ENCODE peak calls at places on chromosomes 5 and 9, in five cellular contexts. A is HepG2, F is SK-N-SH, T is K562, M is GM12878. S is an unnamed sample.

GRCh38 chr9:104025945-104026344 is 68.2 kb upstream of the SMC2 start:
- DNase-seq in A (no peak), F (no peak), T (no peak), M (no peak), S (no peak)

GRCh38 chr5:157941616-157942015 is 82.7 kb upstream of the CLINT1 start:
- DNase-seq in A (no peak), F (no peak), T (no peak), M (no peak), S (no peak)

GRCh38 chr5:81140942-81141341 is 92.2 kb upstream of the CKMT2 start:
- DNase-seq in A (no peak), F (peak), T (no peak), M (no peak), S (no peak)

GRCh38 chr9:137411670-137412380 is 11.1 kb downstream of the EXD3 start:
- DNase-seq in A (no peak), F (no peak), T (peak), M (peak), S (no peak)

GRCh38 chr9:70257991-70258691 is 637 bp upstream of the SMC5 start:
- DNase-seq in A (peak), F (peak), T (peak), M (no peak), S (peak)

GRCh38 chr9:108056805-108057386 is 567.3 kb upstream of the KLF4 start:
- DNase-seq in A (no peak), F (no peak), T (no peak), M (no peak), S (no peak)

GRCh38 chr5:167653645-167654106 is 637.8 kb upstream of the WWC1 start:
- DNase-seq in A (no peak), F (no peak), T (no peak), M (no peak), S (no peak)

GRCh38 chr5:127203818-127204217 is 86.8 kb upstream of the MEGF10 start:
- DNase-seq in A (no peak), F (no peak), T (no peak), M (no peak), S (no peak)

GRCh38 chr5:93585753-93586385 is 2.8 kb downstream of the NR2F1 start:
- DNase-seq in A (no peak), F (peak), T (no peak), M (no peak), S (no peak)
- TF ChIP-seq FOXM1 in A (no peak), F (no peak), T (no peak), M (no peak), S (no peak)

DNA sequence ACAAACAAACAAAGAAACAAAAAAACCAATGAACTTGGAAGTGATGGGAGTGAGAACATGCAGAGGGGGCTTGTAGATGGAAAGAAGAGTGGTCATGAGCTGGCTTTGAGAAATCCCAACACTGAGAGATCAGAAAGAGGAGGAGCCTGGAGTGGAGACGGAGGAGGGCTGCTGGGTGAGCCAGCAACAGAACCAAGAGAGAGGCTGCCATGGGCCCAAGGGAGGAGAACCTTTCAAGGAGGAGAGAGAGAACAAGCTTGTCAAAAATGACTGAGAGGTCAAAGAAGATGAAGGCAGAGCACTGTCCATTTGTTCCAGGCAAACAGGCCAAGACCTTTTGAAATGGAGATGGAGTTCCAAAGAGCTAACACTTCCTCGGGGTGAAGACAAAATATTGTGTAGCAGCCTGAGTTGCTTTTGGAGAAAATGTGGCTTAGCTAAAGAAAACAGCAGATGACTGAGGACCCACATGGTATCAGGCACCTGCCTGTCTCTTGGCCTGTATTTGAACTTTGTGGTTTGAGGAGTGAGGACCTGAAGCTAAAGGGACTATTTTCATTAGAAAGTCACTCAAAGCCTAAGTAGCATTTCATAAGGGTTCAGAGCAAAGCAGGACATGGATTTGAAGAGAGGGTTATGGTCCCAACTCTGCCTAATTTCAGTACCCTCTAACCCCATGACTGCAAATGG is 13.1 kb downstream of the NSG2 start:
- DNase-seq in A (no peak), F (no peak), T (no peak), M (no peak), S (no peak)
- TF ChIP-seq FOXM1 in A (no peak), F (no peak), T (no peak), M (no peak), S (no peak)

GRCh38 chr5:56763711-56764466 is 51.5 kb upstream of the MAP3K1 start:
- DNase-seq in A (peak), F (peak), T (peak), M (no peak), S (no peak)
- TF ChIP-seq FOXM1 in A (no peak), F (no peak), T (no peak), M (no peak), S (no peak)

DNA sequence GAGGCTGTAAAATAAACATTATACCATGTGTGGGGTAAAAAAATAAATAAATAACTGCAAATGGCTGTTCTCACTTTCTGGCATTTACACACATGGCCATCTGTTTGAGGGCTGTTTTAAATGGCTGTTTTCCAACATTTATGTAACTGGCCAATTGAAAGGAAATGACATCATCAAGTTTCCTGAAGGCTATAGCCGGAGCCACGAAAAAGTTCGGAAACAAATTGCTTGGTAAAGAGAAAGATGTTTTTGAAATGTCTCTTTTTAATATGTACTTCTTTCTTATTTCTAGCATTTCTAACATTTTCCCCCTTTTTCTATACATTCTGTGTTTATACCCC is 95.4 kb upstream of the DAB2 start:
- DNase-seq in A (no peak), F (no peak), T (no peak), M (no peak), S (no peak)
- TF ChIP-seq FOXM1 in A (no peak), F (no peak), T (no peak), M (no peak), S (no peak)

GRCh38 chr5:104573979-104574709 is 1011.6 kb upstream of the NUDT12 start:
- DNase-seq in A (no peak), F (no peak), T (no peak), M (no peak), S (no peak)
- TF ChIP-seq FOXM1 in A (no peak), F (no peak), T (no peak), M (no peak), S (no peak)

DNA sequence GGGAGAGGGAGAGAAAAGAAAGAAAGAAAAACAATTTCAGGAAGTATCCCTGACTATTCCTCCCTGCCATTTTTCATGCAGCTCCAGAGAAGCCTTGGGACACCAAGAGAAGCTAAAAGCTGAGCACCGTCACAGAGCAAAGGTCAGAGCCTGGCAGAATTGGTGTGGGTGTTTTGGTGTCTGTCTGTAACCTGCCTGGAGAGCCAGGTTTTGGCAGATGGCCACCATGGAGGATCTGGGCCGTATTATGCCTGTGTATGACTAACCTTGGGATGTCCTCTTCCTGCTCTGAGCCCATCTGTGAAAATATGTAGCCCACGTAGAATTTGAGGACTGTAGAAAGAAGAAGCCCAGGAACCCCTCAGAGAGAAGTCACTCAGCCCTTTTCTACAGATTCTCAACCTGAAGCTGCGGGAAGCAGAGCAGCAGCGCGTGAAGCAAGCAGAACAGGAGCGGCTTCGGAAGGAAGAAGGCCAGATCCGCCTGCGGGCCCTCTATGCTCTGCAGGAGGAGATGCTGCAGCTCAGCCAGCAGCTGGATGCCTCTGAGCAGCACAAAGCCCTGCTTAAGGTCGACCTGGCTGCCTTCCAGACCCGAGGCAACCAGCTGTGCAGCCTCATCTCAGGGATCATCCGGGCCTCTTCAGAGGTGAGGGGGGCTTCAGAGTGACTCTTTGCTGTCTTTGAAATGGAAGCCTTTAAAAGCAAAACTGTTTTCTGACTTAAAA is 18.8 kb downstream of the GLE1 start:
- DNase-seq in A (no peak), F (peak), T (no peak), M (no peak), S (no peak)
- TF ChIP-seq FOXM1 in A (no peak), F (no peak), T (no peak), M (no peak), S (no peak)

GRCh38 chr5:56270058-56270457 is 36.9 kb upstream of the ANKRD55 start:
- DNase-seq in A (peak), F (peak), T (peak), M (peak), S (no peak)

GRCh38 chr5:56262269-56262668 is 29.1 kb upstream of the ANKRD55 start:
- DNase-seq in A (no peak), F (no peak), T (no peak), M (no peak), S (no peak)

GRCh38 chr5:56259002-56259511 is 25.9 kb upstream of the ANKRD55 start:
- DNase-seq in A (peak), F (no peak), T (peak), M (peak), S (no peak)

GRCh38 chr5:56269216-56269927 is 36.2 kb upstream of the ANKRD55 start:
- DNase-seq in A (peak), F (peak), T (peak), M (peak), S (peak)

DNA sequence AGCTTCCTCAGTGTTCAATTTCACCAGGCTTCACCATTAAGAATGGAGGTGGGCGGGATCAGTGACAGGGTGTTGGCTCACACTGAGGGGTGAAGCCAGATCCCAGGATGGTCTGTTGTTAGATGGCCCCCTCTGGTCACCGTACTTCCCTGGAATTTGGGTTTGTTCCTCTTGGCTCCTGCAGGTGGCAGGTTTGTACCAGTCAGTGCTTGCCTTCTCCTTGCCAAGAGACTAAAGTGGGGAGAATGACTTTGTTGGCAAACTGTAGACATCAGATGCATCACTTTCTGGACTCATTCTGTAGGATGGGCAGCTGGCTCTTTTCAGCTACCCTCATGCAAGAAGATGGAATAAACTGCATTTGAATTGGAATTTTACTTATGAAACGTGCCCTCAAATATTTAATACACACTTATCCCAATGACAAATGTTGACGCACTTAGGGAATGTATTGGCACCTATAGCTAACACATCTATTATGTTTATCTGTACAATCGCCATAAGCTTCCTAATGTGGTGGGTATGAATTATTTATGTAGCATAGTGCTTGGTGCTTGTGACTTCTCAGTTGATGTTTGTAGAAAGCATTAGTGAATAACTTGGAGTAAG is 31.4 kb upstream of the ANKRD55 start:
- DNase-seq in A (peak), F (peak), T (peak), M (no peak), S (peak)
- TF ChIP-seq FOXM1 in A (no peak), F (no peak), T (no peak), M (no peak), S (no peak)

DNA sequence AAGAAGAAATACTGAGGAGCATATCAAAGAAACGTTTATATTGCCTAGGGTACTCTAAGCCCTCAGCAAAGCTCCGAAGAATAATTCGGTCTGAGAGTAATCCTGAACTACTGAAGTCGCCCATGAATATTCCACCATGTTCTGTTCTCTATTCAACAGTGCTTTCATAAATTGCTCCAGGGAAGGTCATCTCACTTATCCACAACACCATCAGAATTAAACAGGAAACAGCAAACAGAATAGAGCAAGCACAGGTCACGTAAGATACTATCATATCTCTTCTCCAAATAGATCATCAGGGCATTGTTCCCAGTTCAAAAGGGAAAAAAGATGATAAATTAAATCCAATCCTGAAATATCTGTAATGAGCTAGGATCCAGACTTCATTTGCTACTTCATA is 325.6 kb downstream of the DEPDC1B start:
- DNase-seq in A (no peak), F (peak), T (no peak), M (no peak), S (no peak)
- TF ChIP-seq FOXM1 in A (no peak), F (no peak), T (no peak), M (no peak), S (no peak)

S was measured in HEK293T.